ENCODE peak calls at places on chromosomes 7 and 10, in seven cellular contexts. One of them, this sample, is unnamed.

GRCh38 chr7:105131890-105132289 is 117.9 kb downstream of the KMT2E start:
- DNase-seq in HS-5: no peak
- DNase-seq in stromal cell of bone marrow: no peak
- DNase-seq in IMR-90: no peak
- DNase-seq in NCI-H1417 treated with DMSO at 0.1 percent for 48 hours: no peak
- DNase-seq in T follicular helper cell: no peak
- DNase-seq in GM10248: no peak
- DNase-seq in this sample: no peak

GRCh38 chr10:91197044-91197651 is 23.3 kb upstream of the PCGF5 start:
- DNase-seq in IMR-90: peak
- DNase-seq in NCI-H1417 treated with DMSO at 0.1 percent for 48 hours: no peak
- DNase-seq in GM10248: no peak
- DNase-seq in T follicular helper cell: no peak
- DNase-seq in stromal cell of bone marrow: no peak
- DNase-seq in HS-5: no peak
- DNase-seq in this sample: no peak

GRCh38 chr7:155001756-155002410 is 1.0 kb downstream of the PAXIP1 start:
- DNase-seq in NCI-H1417 treated with DMSO at 0.1 percent for 48 hours: no peak
- DNase-seq in T follicular helper cell: no peak
- DNase-seq in GM10248: peak
- DNase-seq in IMR-90: no peak
- DNase-seq in stromal cell of bone marrow: no peak
- DNase-seq in HS-5: no peak
- DNase-seq in this sample: no peak

GRCh38 chr7:149248777-149249176 is 9.3 kb downstream of the ZNF212 start:
- DNase-seq in HS-5: no peak
- DNase-seq in GM10248: no peak
- DNase-seq in IMR-90: no peak
- DNase-seq in stromal cell of bone marrow: no peak
- DNase-seq in NCI-H1417 treated with DMSO at 0.1 percent for 48 hours: no peak
- DNase-seq in T follicular helper cell: no peak
- DNase-seq in this sample: no peak

GRCh38 chr7:148727501-148728278 is 29.0 kb downstream of the CUL1 start:
- DNase-seq in GM10248: no peak
- DNase-seq in IMR-90: no peak
- DNase-seq in T follicular helper cell: no peak
- DNase-seq in stromal cell of bone marrow: no peak
- DNase-seq in HS-5: no peak
- DNase-seq in NCI-H1417 treated with DMSO at 0.1 percent for 48 hours: no peak
- DNase-seq in this sample: no peak

GRCh38 chr7:151869457-151869856 is 7.5 kb downstream of the PRKAG2 start:
- DNase-seq in NCI-H1417 treated with DMSO at 0.1 percent for 48 hours: no peak
- DNase-seq in HS-5: no peak
- DNase-seq in stromal cell of bone marrow: no peak
- DNase-seq in IMR-90: no peak
- DNase-seq in T follicular helper cell: no peak
- DNase-seq in GM10248: no peak
- DNase-seq in this sample: no peak

GRCh38 chr7:77308792-77309191 is 107.4 kb downstream of the GSAP start:
- DNase-seq in NCI-H1417 treated with DMSO at 0.1 percent for 48 hours: no peak
- DNase-seq in GM10248: no peak
- DNase-seq in IMR-90: no peak
- DNase-seq in T follicular helper cell: no peak
- DNase-seq in HS-5: no peak
- DNase-seq in stromal cell of bone marrow: no peak
- DNase-seq in this sample: no peak

GRCh38 chr7:12207046-12207445 is 4.0 kb upstream of the TMEM106B start:
- DNase-seq in stromal cell of bone marrow: no peak
- DNase-seq in GM10248: no peak
- DNase-seq in NCI-H1417 treated with DMSO at 0.1 percent for 48 hours: no peak
- DNase-seq in HS-5: no peak
- DNase-seq in T follicular helper cell: no peak
- DNase-seq in IMR-90: no peak
- DNase-seq in this sample: no peak

GRCh38 chr10:119724630-119725549 is 960 bp upstream of the INPP5F start:
- DNase-seq in GM10248: peak
- DNase-seq in HS-5: no peak
- DNase-seq in NCI-H1417 treated with DMSO at 0.1 percent for 48 hours: no peak
- DNase-seq in IMR-90: peak
- DNase-seq in stromal cell of bone marrow: no peak
- DNase-seq in T follicular helper cell: no peak
- DNase-seq in this sample: no peak

GRCh38 chr10:92517034-92517655 is 56.7 kb downstream of the IDE start:
- DNase-seq in stromal cell of bone marrow: peak
- DNase-seq in T follicular helper cell: peak
- DNase-seq in GM10248: peak
- DNase-seq in NCI-H1417 treated with DMSO at 0.1 percent for 48 hours: no peak
- DNase-seq in IMR-90: peak
- DNase-seq in HS-5: peak
- DNase-seq in this sample: peak

GRCh38 chr7:105304040-105304895 is 84.5 kb downstream of the SRPK2 start:
- DNase-seq in NCI-H1417 treated with DMSO at 0.1 percent for 48 hours: no peak
- DNase-seq in T follicular helper cell: no peak
- DNase-seq in HS-5: no peak
- DNase-seq in IMR-90: peak
- DNase-seq in GM10248: no peak
- DNase-seq in stromal cell of bone marrow: peak
- DNase-seq in this sample: no peak

GRCh38 chr7:121599887-121600286 is 203.8 kb upstream of the FAM3C start:
- DNase-seq in T follicular helper cell: no peak
- DNase-seq in stromal cell of bone marrow: no peak
- DNase-seq in IMR-90: no peak
- DNase-seq in HS-5: no peak
- DNase-seq in NCI-H1417 treated with DMSO at 0.1 percent for 48 hours: no peak
- DNase-seq in GM10248: no peak
- DNase-seq in this sample: no peak

GRCh38 chr7:30744075-30744417 is 7.9 kb upstream of the INMT start:
- DNase-seq in stromal cell of bone marrow: no peak
- DNase-seq in HS-5: no peak
- DNase-seq in IMR-90: no peak
- DNase-seq in GM10248: no peak
- DNase-seq in T follicular helper cell: no peak
- DNase-seq in NCI-H1417 treated with DMSO at 0.1 percent for 48 hours: no peak
- DNase-seq in this sample: no peak

GRCh38 chr7:2202901-2203550 is 29.7 kb downstream of the MAD1L1 start:
- DNase-seq in stromal cell of bone marrow: no peak
- DNase-seq in IMR-90: no peak
- DNase-seq in GM10248: no peak
- DNase-seq in HS-5: no peak
- DNase-seq in NCI-H1417 treated with DMSO at 0.1 percent for 48 hours: no peak
- DNase-seq in T follicular helper cell: no peak
- DNase-seq in this sample: no peak

GRCh38 chr7:148447221-148447845 is 143.2 kb upstream of the C7orf33 start:
- DNase-seq in GM10248: peak
- DNase-seq in IMR-90: no peak
- DNase-seq in NCI-H1417 treated with DMSO at 0.1 percent for 48 hours: no peak
- DNase-seq in HS-5: no peak
- DNase-seq in T follicular helper cell: no peak
- DNase-seq in stromal cell of bone marrow: peak
- DNase-seq in this sample: no peak

GRCh38 chr10:61896854-61897661 is 4.4 kb upstream of the ARID5B start:
- DNase-seq in NCI-H1417 treated with DMSO at 0.1 percent for 48 hours: no peak
- DNase-seq in T follicular helper cell: no peak
- DNase-seq in stromal cell of bone marrow: peak
- DNase-seq in IMR-90: peak
- DNase-seq in GM10248: peak
- DNase-seq in HS-5: no peak
- DNase-seq in this sample: no peak

GRCh38 chr7:143048827-143049226 is 3.3 kb upstream of the OR6V1 start:
- DNase-seq in GM10248: no peak
- DNase-seq in IMR-90: no peak
- DNase-seq in HS-5: no peak
- DNase-seq in T follicular helper cell: no peak
- DNase-seq in stromal cell of bone marrow: no peak
- DNase-seq in NCI-H1417 treated with DMSO at 0.1 percent for 48 hours: no peak
- DNase-seq in this sample: no peak

GRCh38 chr7:136923111-136923510 is 54.7 kb downstream of the CHRM2 start:
- DNase-seq in T follicular helper cell: no peak
- DNase-seq in HS-5: peak
- DNase-seq in IMR-90: peak
- DNase-seq in NCI-H1417 treated with DMSO at 0.1 percent for 48 hours: no peak
- DNase-seq in stromal cell of bone marrow: no peak
- DNase-seq in GM10248: no peak
- DNase-seq in this sample: peak

GRCh38 chr10:8616166-8616565 is 561.7 kb downstream of the GATA3 start:
- DNase-seq in HS-5: no peak
- DNase-seq in stromal cell of bone marrow: no peak
- DNase-seq in GM10248: peak
- DNase-seq in IMR-90: no peak
- DNase-seq in NCI-H1417 treated with DMSO at 0.1 percent for 48 hours: no peak
- DNase-seq in T follicular helper cell: no peak
- DNase-seq in this sample: no peak

GRCh38 chr7:47269466-47269836 is 312.5 kb downstream of the TNS3 start:
- DNase-seq in HS-5: no peak
- DNase-seq in GM10248: no peak
- DNase-seq in NCI-H1417 treated with DMSO at 0.1 percent for 48 hours: no peak
- DNase-seq in IMR-90: no peak
- DNase-seq in T follicular helper cell: no peak
- DNase-seq in stromal cell of bone marrow: no peak
- DNase-seq in this sample: no peak

GRCh38 chr7:129640400-129640799 is 28.9 kb downstream of the NRF1 start:
- DNase-seq in HS-5: no peak
- DNase-seq in stromal cell of bone marrow: no peak
- DNase-seq in T follicular helper cell: no peak
- DNase-seq in IMR-90: no peak
- DNase-seq in NCI-H1417 treated with DMSO at 0.1 percent for 48 hours: no peak
- DNase-seq in GM10248: no peak
- DNase-seq in this sample: no peak

GRCh38 chr7:100486753-100487446 is 3.2 kb downstream of the NYAP1 start:
- DNase-seq in T follicular helper cell: no peak
- DNase-seq in IMR-90: peak
- DNase-seq in GM10248: peak
- DNase-seq in NCI-H1417 treated with DMSO at 0.1 percent for 48 hours: no peak
- DNase-seq in stromal cell of bone marrow: no peak
- DNase-seq in HS-5: no peak
- DNase-seq in this sample: no peak

GRCh38 chr7:101125989-101126650 is 784 bp upstream of the SERPINE1 start:
- DNase-seq in NCI-H1417 treated with DMSO at 0.1 percent for 48 hours: no peak
- DNase-seq in T follicular helper cell: no peak
- DNase-seq in IMR-90: peak
- DNase-seq in stromal cell of bone marrow: no peak
- DNase-seq in HS-5: no peak
- DNase-seq in GM10248: peak
- DNase-seq in this sample: no peak

GRCh38 chr7:99392659-99393362 is 15.6 kb downstream of the PDAP1 start:
- DNase-seq in stromal cell of bone marrow: no peak
- DNase-seq in GM10248: peak
- DNase-seq in T follicular helper cell: peak
- DNase-seq in HS-5: no peak
- DNase-seq in IMR-90: no peak
- DNase-seq in NCI-H1417 treated with DMSO at 0.1 percent for 48 hours: peak
- DNase-seq in this sample: no peak

GRCh38 chr10:63977329-63977923 is 456.2 kb downstream of the REEP3 start:
- DNase-seq in HS-5: peak
- DNase-seq in IMR-90: peak
- DNase-seq in GM10248: peak
- DNase-seq in stromal cell of bone marrow: peak
- DNase-seq in NCI-H1417 treated with DMSO at 0.1 percent for 48 hours: no peak
- DNase-seq in T follicular helper cell: no peak
- DNase-seq in this sample: no peak

GRCh38 chr7:14754631-14755030 is 147.9 kb downstream of the DGKB start:
- DNase-seq in HS-5: no peak
- DNase-seq in NCI-H1417 treated with DMSO at 0.1 percent for 48 hours: peak
- DNase-seq in GM10248: no peak
- DNase-seq in IMR-90: peak
- DNase-seq in T follicular helper cell: no peak
- DNase-seq in stromal cell of bone marrow: peak
- DNase-seq in this sample: no peak

GRCh38 chr10:10831085-10831484 is 186.6 kb upstream of the CELF2 start:
- DNase-seq in HS-5: peak
- DNase-seq in NCI-H1417 treated with DMSO at 0.1 percent for 48 hours: no peak
- DNase-seq in IMR-90: peak
- DNase-seq in GM10248: no peak
- DNase-seq in T follicular helper cell: no peak
- DNase-seq in stromal cell of bone marrow: peak
- DNase-seq in this sample: peak